ENCODE peak calls at places on chromosomes 3 and 15, in nine cellular contexts. F is HCT116, T is PC-9, W is IMR-90, Y is coronary artery, I is thoracic aorta, M is ovary, L is body of pancreas, N is OCI-LY7. V is an unnamed sample.

GRCh38 chr15:39426552-39427532 is 154.0 kb upstream of the THBS1 start:
- DNase-seq in F (no peak), T (no peak), W (peak; percentile 84), Y (no peak), I (no peak), M (no peak), L (no peak), N (no peak), V (peak; percentile 89)

GRCh38 chr3:58471025-58471887 is 20.6 kb upstream of the KCTD6 start:
- DNase-seq in F (peak; percentile 70), T (peak; percentile 82), W (peak; percentile 83), Y (no peak), I (no peak), M (no peak), L (peak; percentile 41), N (no peak), V (no peak)

GRCh38 chr3:38457111-38458003 is 3.7 kb downstream of the ACVR2B start:
- DNase-seq in F (no peak), T (no peak), W (peak; percentile 6), Y (no peak), I (no peak), M (no peak), L (peak; percentile 34), N (no peak), V (no peak)

GRCh38 chr3:137163241-137163916 is 205.6 kb downstream of the IL20RB start:
- DNase-seq in F (no peak), T (no peak), W (no peak), Y (no peak), I (no peak), M (peak; percentile 24), L (no peak), N (no peak), V (no peak)

GRCh38 chr15:66625974-66626373 is 60.2 kb upstream of the LCTL start:
- DNase-seq in F (no peak), T (no peak), W (no peak), Y (no peak), I (no peak), M (no peak), L (no peak), N (no peak), V (no peak)

GRCh38 chr3:168648321-168648720 is 552.6 kb upstream of the GOLIM4 start:
- DNase-seq in F (no peak), T (no peak), W (no peak), Y (no peak), I (no peak), M (no peak), L (no peak), N (no peak), V (no peak)

GRCh38 chr3:52373676-52374075 is 57.6 kb downstream of the DNAH1 start:
- DNase-seq in F (no peak), T (no peak), W (peak; percentile 1), Y (no peak), I (no peak), M (no peak), L (no peak), N (no peak), V (no peak)

GRCh38 chr15:89767411-89767915 is 8.7 kb upstream of the MESP2 start:
- DNase-seq in F (no peak), T (peak; percentile 91), W (no peak), Y (no peak), I (no peak), M (no peak), L (peak; percentile 82), N (no peak), V (no peak)

GRCh38 chr15:67137951-67138935 is 72.8 kb downstream of the SMAD3 start:
- DNase-seq in F (no peak), T (no peak), W (peak; percentile 49), Y (no peak), I (no peak), M (no peak), L (no peak), N (no peak), V (no peak)

GRCh38 chr15:55546718-55547117 is 38.7 kb upstream of the DNAAF4 start:
- DNase-seq in F (no peak), T (peak; percentile 7), W (peak; percentile 4), Y (no peak), I (no peak), M (no peak), L (no peak), N (no peak), V (no peak)

GRCh38 chr3:128853826-128854225 is 25.6 kb upstream of the ACAD9 start:
- DNase-seq in F (no peak), T (no peak), W (no peak), Y (no peak), I (no peak), M (no peak), L (no peak), N (no peak), V (no peak)

GRCh38 chr3:129994883-129995559 is 20.5 kb downstream of the TRH start:
- DNase-seq in F (no peak), T (no peak), W (no peak), Y (no peak), I (no peak), M (no peak), L (no peak), N (no peak), V (no peak)

GRCh38 chr15:75531041-75531450 is 48.1 kb downstream of the PTPN9 start:
- DNase-seq in F (no peak), T (no peak), W (peak; percentile 40), Y (no peak), I (peak; percentile 14), M (peak; percentile 65), L (peak; percentile 20), N (no peak), V (no peak)

GRCh38 chr3:32501785-32502088 is 915 bp downstream of the CMTM6 start:
- DNase-seq in F (no peak), T (no peak), W (no peak), Y (no peak), I (no peak), M (no peak), L (no peak), N (no peak), V (no peak)

GRCh38 chr3:194592798-194593752 is 40.1 kb downstream of the TMEM44 start:
- DNase-seq in F (peak; percentile 91), T (peak; percentile 81), W (peak; percentile 100), Y (no peak), I (no peak), M (no peak), L (no peak), N (peak; percentile 20), V (peak; percentile 8)

GRCh38 chr15:73926191-73927002 is at the start of gene LOXL1:
- DNase-seq in F (peak; percentile 19), T (peak; percentile 65), W (peak; percentile 92), Y (peak; percentile 92), I (no peak), M (peak; percentile 74), L (peak; percentile 67), N (no peak), V (peak; percentile 88)

GRCh38 chr15:25803036-25803435 is 60.1 kb downstream of the ATP10A start:
- DNase-seq in F (no peak), T (no peak), W (no peak), Y (no peak), I (no peak), M (no peak), L (no peak), N (peak; percentile 81), V (no peak)

GRCh38 chr3:113659121-113659531 is 37.3 kb downstream of the USF3 start:
- DNase-seq in F (no peak), T (no peak), W (no peak), Y (no peak), I (no peak), M (no peak), L (no peak), N (peak; percentile 91), V (no peak)

GRCh38 chr3:163971861-163972260 is 1106.4 kb downstream of the SI start:
- DNase-seq in F (no peak), T (no peak), W (no peak), Y (no peak), I (no peak), M (no peak), L (no peak), N (no peak), V (no peak)

GRCh38 chr15:90209591-90209990 is 8.5 kb downstream of the SEMA4B start:
- DNase-seq in F (no peak), T (no peak), W (no peak), Y (no peak), I (no peak), M (no peak), L (no peak), N (no peak), V (no peak)

GRCh38 chr3:119173325-119173724 is at the start of gene UPK1B:
- DNase-seq in F (no peak), T (no peak), W (no peak), Y (no peak), I (no peak), M (no peak), L (no peak), N (no peak), V (no peak)

GRCh38 chr15:99143230-99143629 is 38.4 kb downstream of the SYNM start:
- DNase-seq in F (no peak), T (no peak), W (no peak), Y (no peak), I (no peak), M (no peak), L (no peak), N (no peak), V (no peak)
- H3K27ac ChIP-seq in F (no peak overlapping the region), T (no peak overlapping the region), W (no peak overlapping the region), Y (peak overlapping the region; percentile 7), I (peak overlapping the region; percentile 70), M (no peak overlapping the region), L (no peak overlapping the region), N (no peak overlapping the region), V (no peak overlapping the region)

GRCh38 chr3:28476764-28477163 is 128.1 kb upstream of the AZI2 start:
- DNase-seq in F (no peak), T (no peak), W (no peak), Y (no peak), I (no peak), M (no peak), L (no peak), N (no peak), V (no peak)

DNA sequence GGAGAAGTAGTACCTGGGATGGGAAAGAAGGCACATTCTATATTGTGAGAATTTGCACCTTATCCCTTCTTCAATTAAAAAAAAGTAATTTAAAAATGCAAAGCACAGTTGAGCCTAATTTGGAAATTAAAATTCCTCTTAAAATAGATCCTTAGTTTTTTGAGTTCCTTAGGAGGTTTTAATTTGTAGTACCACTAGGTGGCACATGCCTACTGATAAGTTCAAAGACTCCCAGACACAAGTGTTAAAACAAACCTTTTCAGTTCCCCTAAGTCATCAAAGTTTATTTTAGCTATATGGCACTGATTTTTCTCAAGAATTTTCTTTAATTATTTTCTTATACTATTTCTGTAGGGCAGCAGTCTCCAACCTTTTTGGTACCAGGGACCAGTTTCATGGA is 127.6 kb upstream of the AZI2 start:
- DNase-seq in F (peak; percentile 29), T (no peak), W (peak; percentile 57), Y (no peak), I (no peak), M (no peak), L (no peak), N (peak; percentile 43), V (no peak)
- TF ChIP-seq CTCF in F (peak; percentile 24), T (peak; percentile 74), W (peak; percentile 59), Y (no peak), I (peak; percentile 58), M (peak; percentile 13), L (peak; percentile 63), N (peak; percentile 84), V (peak; percentile 68)

GRCh38 chr3:132545471-132545870 is 51.6 kb upstream of the ACKR4 start:
- DNase-seq in F (no peak), T (no peak), W (no peak), Y (no peak), I (no peak), M (no peak), L (no peak), N (no peak), V (no peak)
- H3K27ac ChIP-seq in F (no peak overlapping the region), T (no peak overlapping the region), W (no peak overlapping the region), Y (no peak overlapping the region), I (no peak overlapping the region), M (no peak overlapping the region), L (no peak overlapping the region), N (no peak overlapping the region), V (no peak overlapping the region)

GRCh38 chr3:100577382-100578008 is 31.9 kb upstream of the ADGRG7 start:
- DNase-seq in F (no peak), T (no peak), W (no peak), Y (no peak), I (no peak), M (no peak), L (no peak), N (no peak), V (no peak)
- TF ChIP-seq CTCF in F (no peak), T (no peak), W (no peak), Y (no peak), I (no peak), M (no peak), L (no peak), N (peak; percentile 10), V (no peak)

V was measured in left lung.